ENCODE peak calls at places on chromosomes 11 and 22, in four cellular contexts. U is Caco-2, M is fibroblast of the aortic adventitia, C is esophagus squamous epithelium. E is an unnamed sample.

GRCh38 chr11:128776434-128777284 is 82.8 kb downstream of the FLI1 start:
- DNase-seq in U (peak), M (peak), C (no peak), E (peak)

GRCh38 chr22:50529416-50530279 is at the start of gene TYMP:
- DNase-seq in U (no peak), M (peak), C (no peak), E (no peak)

GRCh38 chr11:74269161-74269809 is 42.2 kb downstream of the P4HA3 start:
- DNase-seq in U (no peak), M (peak), C (no peak), E (peak)

GRCh38 chr11:19642185-19642591 is 70.4 kb upstream of the NAV2 start:
- DNase-seq in U (no peak), M (peak), C (no peak), E (peak)

GRCh38 chr11:88012456-88012855 is 162.8 kb downstream of the RAB38 start:
- DNase-seq in U (no peak), M (no peak), C (no peak), E (no peak)

GRCh38 chr11:2912498-2912897 is 16.7 kb downstream of the PHLDA2 start:
- DNase-seq in U (peak), M (peak), C (no peak), E (peak)

GRCh38 chr11:107482234-107482633 is 24.6 kb upstream of the CWF19L2 start:
- DNase-seq in U (no peak), M (no peak), C (no peak), E (no peak)

GRCh38 chr11:95445746-95446333 is 214.8 kb upstream of the SESN3 start:
- DNase-seq in U (no peak), M (no peak), C (no peak), E (no peak)

GRCh38 chr22:50585238-50585637 is 2.6 kb upstream of the CHKB start:
- DNase-seq in U (no peak), M (no peak), C (no peak), E (no peak)

GRCh38 chr22:46887978-46888377 is 125.5 kb downstream of the TBC1D22A start:
- DNase-seq in U (no peak), M (no peak), C (no peak), E (no peak)

GRCh38 chr22:46893281-46894020 is 131.0 kb downstream of the TBC1D22A start:
- DNase-seq in U (no peak), M (no peak), C (no peak), E (no peak)

GRCh38 chr22:46892866-46893265 is 130.4 kb downstream of the TBC1D22A start:
- DNase-seq in U (no peak), M (no peak), C (no peak), E (no peak)

GRCh38 chr22:46891382-46891951 is 129.0 kb downstream of the TBC1D22A start:
- DNase-seq in U (no peak), M (no peak), C (no peak), E (no peak)

DNA sequence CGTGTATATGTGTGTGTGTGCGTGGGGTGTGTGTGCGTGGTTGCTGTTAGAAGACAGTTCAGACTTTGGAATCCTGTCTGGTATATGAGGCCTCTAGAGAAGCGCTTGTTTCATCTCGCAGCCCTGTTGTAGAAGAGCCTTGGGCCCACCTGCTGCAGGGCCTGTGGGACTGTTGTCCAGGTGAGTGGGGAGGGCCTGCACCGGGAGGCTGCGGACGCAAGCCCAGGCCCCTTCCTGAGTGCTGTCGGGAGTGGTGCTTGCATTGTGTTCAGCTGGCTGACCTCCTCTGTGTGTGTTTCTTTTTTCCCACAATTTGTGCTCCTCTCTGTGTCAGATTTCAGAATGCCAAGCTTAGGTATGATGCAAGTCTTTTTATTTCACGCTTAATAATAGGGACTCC is 128.4 kb downstream of the TBC1D22A start:
- DNase-seq in U (no peak), M (no peak), C (no peak), E (no peak)
- H3K4me3 ChIP-seq in U (no peak), M (no peak), C (no peak), E (no peak)

GRCh38 chr11:135033545-135033944 is 621.5 kb upstream of the B3GAT1 start:
- DNase-seq in U (peak), M (no peak), C (no peak), E (no peak)
- TF ChIP-seq CTCF in U (peak), M (no peak), C (no peak), E (no peak)

GRCh38 chr11:61830318-61831105 is 2.4 kb downstream of the FADS2 start:
- DNase-seq in U (no peak), M (peak), C (no peak), E (peak)
- H3K4me3 ChIP-seq in U (no peak), M (peak), C (no peak), E (peak)

DNA sequence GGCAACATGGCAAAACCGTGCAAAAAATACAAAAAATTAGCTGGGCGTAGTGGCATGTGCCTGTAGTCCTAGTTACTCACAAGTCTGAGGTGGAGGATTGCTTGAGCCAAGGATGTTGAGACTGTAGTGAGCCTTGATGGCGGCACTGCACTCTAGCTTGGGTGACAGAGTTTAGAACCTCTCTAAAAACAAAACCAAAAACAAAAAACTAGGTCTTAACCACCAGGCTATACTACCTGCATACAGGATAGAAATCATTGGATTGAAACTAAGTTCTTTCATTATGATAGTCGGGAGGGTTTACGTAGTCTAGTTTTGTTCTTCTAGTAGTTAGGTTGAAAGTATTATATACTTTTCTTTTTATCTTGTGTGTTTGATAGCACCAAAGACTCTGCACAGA is 5.8 kb downstream of the RNF214 start:
- DNase-seq in U (no peak), M (no peak), C (no peak), E (no peak)
- TF ChIP-seq CTCF in U (no peak), M (no peak), C (no peak), E (no peak)

GRCh38 chr22:30206964-30207363 is 39.6 kb downstream of the LIF start:
- DNase-seq in U (peak), M (peak), C (no peak), E (peak)
- H3K4me3 ChIP-seq in U (no peak), M (no peak), C (no peak), E (no peak)

GRCh38 chr11:76579047-76579751 is 91.3 kb downstream of the LRRC32 start:
- DNase-seq in U (no peak), M (peak), C (no peak), E (peak)
- TF ChIP-seq CTCF in U (no peak), M (peak), C (no peak), E (peak)

DNA sequence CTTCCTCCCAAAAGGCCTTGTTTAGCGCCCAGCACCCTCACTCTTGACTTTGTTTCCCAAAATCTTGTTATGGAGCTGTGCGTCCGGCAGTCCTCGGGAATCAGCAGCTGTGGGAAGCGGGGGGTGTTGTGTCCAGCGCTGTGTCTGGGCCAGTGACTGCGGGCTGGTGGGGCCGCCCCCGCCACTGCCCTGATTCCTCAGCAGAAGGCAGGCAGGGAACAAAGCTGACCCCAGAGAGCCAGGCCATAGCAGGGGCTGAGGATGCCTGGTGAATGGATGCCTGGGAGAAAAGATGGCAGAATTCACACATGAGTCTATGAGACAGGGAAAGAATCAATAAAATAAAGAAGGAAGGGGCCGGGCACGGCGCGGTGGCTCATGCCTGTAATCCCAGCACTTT is 2.5 kb downstream of the APOBEC3C start:
- DNase-seq in U (no peak), M (no peak), C (no peak), E (no peak)
- H3K4me3 ChIP-seq in U (no peak), M (no peak), C (no peak), E (no peak)

GRCh38 chr11:93481696-93482095 is 61.5 kb downstream of the SMCO4 start:
- DNase-seq in U (no peak), M (no peak), C (no peak), E (no peak)
- TF ChIP-seq CTCF in U (peak), M (no peak), C (peak), E (no peak)

DNA sequence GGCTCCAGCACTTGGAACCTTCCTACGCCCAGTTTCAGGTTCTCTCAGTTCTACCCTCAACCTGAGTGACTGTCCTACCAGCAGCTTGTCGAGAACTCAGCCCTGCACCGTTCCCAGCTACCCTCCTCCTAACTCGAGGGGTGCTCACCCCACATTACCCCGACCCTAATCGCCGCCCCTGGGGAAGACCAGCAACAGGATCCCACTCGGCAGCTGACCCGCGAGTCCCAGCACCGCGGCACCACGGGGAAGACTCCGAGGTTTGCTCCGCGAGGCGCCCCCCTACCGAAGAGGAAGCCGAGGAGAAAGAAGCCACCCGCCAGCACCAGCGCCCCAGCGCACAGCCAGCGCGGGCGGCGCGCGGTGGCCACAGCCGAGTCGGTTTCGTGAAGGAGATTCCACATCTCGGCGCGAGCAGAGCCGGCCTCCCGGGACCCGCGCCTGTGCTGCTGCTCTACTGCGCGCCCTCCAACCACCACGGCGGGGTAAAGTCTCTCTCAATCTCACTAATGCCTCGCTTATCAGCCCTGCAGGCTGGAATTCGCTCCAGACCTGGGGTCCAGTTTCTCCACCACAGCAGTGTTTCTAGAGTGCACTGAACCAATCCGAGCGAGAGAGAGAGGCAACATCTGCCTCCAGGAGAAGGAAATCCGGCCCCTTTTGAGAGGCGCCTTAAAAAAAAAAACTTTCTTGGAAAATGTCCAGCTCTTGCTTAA is at the start of gene FOLH1:
- DNase-seq in U (no peak), M (no peak), C (no peak), E (peak)
- H3K4me3 ChIP-seq in U (no peak), M (no peak), C (peak), E (peak)

DNA sequence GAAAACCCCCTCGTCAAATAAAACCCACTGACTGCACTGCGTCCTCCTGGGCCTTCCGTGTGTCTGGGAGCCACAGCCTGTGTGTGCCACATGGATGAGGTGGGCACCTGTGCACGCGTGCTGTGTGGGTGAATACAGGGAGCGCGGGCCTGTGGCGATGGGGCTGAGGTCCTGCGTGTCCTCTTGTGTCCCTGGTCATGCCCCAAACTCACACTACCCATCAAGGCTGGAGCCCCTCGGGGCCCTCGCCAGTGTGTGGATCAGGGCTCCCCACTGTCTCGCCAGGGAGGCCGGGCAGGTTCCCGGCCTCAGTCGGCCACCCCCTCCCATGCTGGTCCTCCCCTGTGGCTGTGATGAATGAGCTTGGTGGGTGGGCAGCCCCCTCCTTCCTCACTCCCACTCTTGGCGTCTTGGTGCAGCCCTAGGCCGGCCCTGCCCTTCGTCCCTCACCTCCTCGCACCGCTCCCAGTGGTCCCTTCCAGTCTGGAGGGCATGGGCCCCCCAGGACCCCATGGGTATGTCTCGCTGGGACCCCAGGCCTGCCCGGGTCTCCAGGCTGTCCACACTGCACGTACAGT is 712 bp upstream of the CD151 start:
- DNase-seq in U (no peak), M (no peak), C (no peak), E (no peak)
- TF ChIP-seq CTCF in U (no peak), M (no peak), C (no peak), E (no peak)